ENCODE peak calls at places on chromosomes 4 and X, in five cellular contexts. One of them, this sample, is unnamed.

GRCh38 chrX:102659790-102660757 is 8.8 kb downstream of the GPRASP1 start:
- DNase-seq in fibroblast of lung: peak
- DNase-seq in CD8-positive, alpha-beta T cell: peak
- DNase-seq in SK-N-SH: peak
- DNase-seq in lower lobe of right lung: peak
- DNase-seq in this sample: peak

GRCh38 chrX:118644378-118644777 is 83.0 kb upstream of the IL13RA1 start:
- DNase-seq in lower lobe of right lung: no peak
- DNase-seq in fibroblast of lung: peak
- DNase-seq in CD8-positive, alpha-beta T cell: no peak
- DNase-seq in SK-N-SH: peak
- DNase-seq in this sample: peak

GRCh38 chr4:83170952-83171399 is 56.4 kb upstream of the PLAC8 start:
- DNase-seq in SK-N-SH: no peak
- DNase-seq in lower lobe of right lung: no peak
- DNase-seq in fibroblast of lung: no peak
- DNase-seq in CD8-positive, alpha-beta T cell: no peak
- DNase-seq in this sample: peak

GRCh38 chr4:3721186-3721585 is 45.0 kb upstream of the ADRA2C start:
- DNase-seq in SK-N-SH: no peak
- DNase-seq in lower lobe of right lung: no peak
- DNase-seq in fibroblast of lung: no peak
- DNase-seq in CD8-positive, alpha-beta T cell: peak
- DNase-seq in this sample: no peak

GRCh38 chr4:69754926-69755580 is 5.4 kb downstream of the SULT1B1 start:
- DNase-seq in CD8-positive, alpha-beta T cell: no peak
- DNase-seq in fibroblast of lung: no peak
- DNase-seq in SK-N-SH: no peak
- DNase-seq in lower lobe of right lung: no peak
- DNase-seq in this sample: no peak

GRCh38 chrX:53312946-53313745 is 31.8 kb upstream of the IQSEC2 start:
- DNase-seq in CD8-positive, alpha-beta T cell: peak
- DNase-seq in fibroblast of lung: peak
- DNase-seq in SK-N-SH: peak
- DNase-seq in lower lobe of right lung: no peak
- DNase-seq in this sample: peak

GRCh38 chr4:185708348-185708747 is 103.6 kb downstream of the SORBS2 start:
- DNase-seq in SK-N-SH: no peak
- DNase-seq in fibroblast of lung: peak
- DNase-seq in CD8-positive, alpha-beta T cell: no peak
- DNase-seq in lower lobe of right lung: no peak
- DNase-seq in this sample: peak

GRCh38 chr4:53196872-53197759 is 168.7 kb downstream of the SCFD2 start:
- DNase-seq in CD8-positive, alpha-beta T cell: no peak
- DNase-seq in SK-N-SH: peak
- DNase-seq in fibroblast of lung: peak
- DNase-seq in lower lobe of right lung: no peak
- DNase-seq in this sample: peak

GRCh38 chrX:24426340-24426913 is 38.7 kb upstream of the PDK3 start:
- DNase-seq in lower lobe of right lung: no peak
- DNase-seq in CD8-positive, alpha-beta T cell: no peak
- DNase-seq in SK-N-SH: peak
- DNase-seq in fibroblast of lung: peak
- DNase-seq in this sample: peak

GRCh38 chr4:24209891-24210290 is 320.0 kb upstream of the PPARGC1A start:
- DNase-seq in fibroblast of lung: no peak
- DNase-seq in CD8-positive, alpha-beta T cell: no peak
- DNase-seq in lower lobe of right lung: no peak
- DNase-seq in SK-N-SH: no peak
- DNase-seq in this sample: no peak

GRCh38 chr4:155543126-155543765 is 123.4 kb upstream of the GUCY1A1 start:
- DNase-seq in lower lobe of right lung: no peak
- DNase-seq in CD8-positive, alpha-beta T cell: no peak
- DNase-seq in fibroblast of lung: peak
- DNase-seq in SK-N-SH: no peak
- DNase-seq in this sample: peak

GRCh38 chr4:78174931-78175330 is 117.8 kb downstream of the FRAS1 start:
- DNase-seq in fibroblast of lung: no peak
- DNase-seq in SK-N-SH: no peak
- DNase-seq in CD8-positive, alpha-beta T cell: no peak
- DNase-seq in lower lobe of right lung: no peak
- DNase-seq in this sample: no peak

GRCh38 chr4:76813070-76813469 is 84.9 kb downstream of the SOWAHB start:
- DNase-seq in fibroblast of lung: no peak
- DNase-seq in CD8-positive, alpha-beta T cell: no peak
- DNase-seq in SK-N-SH: no peak
- DNase-seq in lower lobe of right lung: no peak
- DNase-seq in this sample: no peak

GRCh38 chr4:171851295-171851694 is 38.1 kb downstream of the GALNTL6 start:
- DNase-seq in fibroblast of lung: no peak
- DNase-seq in SK-N-SH: no peak
- DNase-seq in lower lobe of right lung: no peak
- DNase-seq in CD8-positive, alpha-beta T cell: no peak
- DNase-seq in this sample: no peak

GRCh38 chr4:151315212-151315886 is 10.1 kb downstream of the SH3D19 start:
- DNase-seq in fibroblast of lung: no peak
- DNase-seq in lower lobe of right lung: no peak
- DNase-seq in SK-N-SH: no peak
- DNase-seq in CD8-positive, alpha-beta T cell: no peak
- DNase-seq in this sample: peak

GRCh38 chr4:8847331-8847730 is 24.3 kb downstream of the HMX1 start:
- DNase-seq in CD8-positive, alpha-beta T cell: no peak
- DNase-seq in lower lobe of right lung: peak
- DNase-seq in SK-N-SH: peak
- DNase-seq in fibroblast of lung: no peak
- DNase-seq in this sample: no peak

GRCh38 chr4:178351185-178351584 is 908.9 kb upstream of the AGA start:
- DNase-seq in CD8-positive, alpha-beta T cell: no peak
- DNase-seq in SK-N-SH: no peak
- DNase-seq in fibroblast of lung: no peak
- DNase-seq in lower lobe of right lung: no peak
- DNase-seq in this sample: no peak

GRCh38 chrX:33741807-33742206 is 390.3 kb downstream of the FAM47A start:
- DNase-seq in CD8-positive, alpha-beta T cell: no peak
- DNase-seq in fibroblast of lung: no peak
- DNase-seq in lower lobe of right lung: no peak
- DNase-seq in SK-N-SH: no peak
- DNase-seq in this sample: no peak

GRCh38 chr4:35252866-35253265 is 991.4 kb downstream of the ARAP2 start:
- DNase-seq in lower lobe of right lung: no peak
- DNase-seq in SK-N-SH: no peak
- DNase-seq in fibroblast of lung: no peak
- DNase-seq in CD8-positive, alpha-beta T cell: no peak
- DNase-seq in this sample: no peak

GRCh38 chr4:66636321-66636720 is 909.0 kb downstream of the CENPC start:
- DNase-seq in SK-N-SH: no peak
- DNase-seq in lower lobe of right lung: no peak
- DNase-seq in CD8-positive, alpha-beta T cell: no peak
- DNase-seq in fibroblast of lung: no peak
- DNase-seq in this sample: no peak

GRCh38 chr4:174248407-174248806 is 35.1 kb downstream of the FBXO8 start:
- DNase-seq in fibroblast of lung: no peak
- DNase-seq in CD8-positive, alpha-beta T cell: no peak
- DNase-seq in SK-N-SH: no peak
- DNase-seq in lower lobe of right lung: no peak
- DNase-seq in this sample: no peak

GRCh38 chr4:77493829-77494551 is 111.6 kb upstream of the CXCL13 start:
- DNase-seq in CD8-positive, alpha-beta T cell: no peak
- DNase-seq in fibroblast of lung: no peak
- DNase-seq in lower lobe of right lung: no peak
- DNase-seq in SK-N-SH: no peak
- DNase-seq in this sample: no peak

GRCh38 chrX:138710866-138711331 is 618 bp downstream of the FGF13 start:
- DNase-seq in SK-N-SH: no peak
- DNase-seq in fibroblast of lung: no peak
- DNase-seq in lower lobe of right lung: peak
- DNase-seq in CD8-positive, alpha-beta T cell: no peak
- DNase-seq in this sample: no peak

GRCh38 chrX:150697641-150698040 is 4.4 kb downstream of the MTMR1 start:
- DNase-seq in CD8-positive, alpha-beta T cell: no peak
- DNase-seq in fibroblast of lung: no peak
- DNase-seq in SK-N-SH: no peak
- DNase-seq in lower lobe of right lung: no peak
- DNase-seq in this sample: no peak

GRCh38 chr4:13627185-13627605 is 330 bp downstream of the BOD1L1 start:
- DNase-seq in SK-N-SH: no peak
- DNase-seq in fibroblast of lung: peak
- DNase-seq in CD8-positive, alpha-beta T cell: peak
- DNase-seq in lower lobe of right lung: peak
- DNase-seq in this sample: no peak

DNA sequence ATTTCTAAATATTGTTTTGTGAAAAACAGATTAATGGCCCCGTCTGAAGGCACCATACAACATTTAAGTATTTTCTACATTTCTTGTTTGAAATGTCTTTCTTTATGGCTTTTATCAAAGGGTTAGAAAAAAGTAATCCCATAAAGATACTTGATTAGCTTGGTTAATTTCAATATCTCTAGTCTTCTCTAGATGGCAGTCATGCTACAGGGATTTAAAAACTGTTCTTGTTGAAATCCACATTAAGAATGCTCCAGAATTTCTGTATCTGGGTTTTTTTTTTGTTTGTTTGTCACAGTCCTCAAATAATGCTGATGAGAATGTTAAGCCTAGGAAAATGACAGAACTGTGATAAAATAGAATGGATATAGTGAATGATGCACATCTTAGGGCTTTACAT is 109.0 kb upstream of the AADAT start:
- DNase-seq in CD8-positive, alpha-beta T cell: no peak
- DNase-seq in fibroblast of lung: no peak
- DNase-seq in SK-N-SH: no peak
- DNase-seq in lower lobe of right lung: no peak
- DNase-seq in this sample: no peak
- TF ChIP-seq CTCF in CD8-positive, alpha-beta T cell: no peak
- TF ChIP-seq CTCF in fibroblast of lung: no peak
- TF ChIP-seq CTCF in SK-N-SH: peak
- TF ChIP-seq CTCF in lower lobe of right lung: no peak
- TF ChIP-seq CTCF in this sample: no peak

DNA sequence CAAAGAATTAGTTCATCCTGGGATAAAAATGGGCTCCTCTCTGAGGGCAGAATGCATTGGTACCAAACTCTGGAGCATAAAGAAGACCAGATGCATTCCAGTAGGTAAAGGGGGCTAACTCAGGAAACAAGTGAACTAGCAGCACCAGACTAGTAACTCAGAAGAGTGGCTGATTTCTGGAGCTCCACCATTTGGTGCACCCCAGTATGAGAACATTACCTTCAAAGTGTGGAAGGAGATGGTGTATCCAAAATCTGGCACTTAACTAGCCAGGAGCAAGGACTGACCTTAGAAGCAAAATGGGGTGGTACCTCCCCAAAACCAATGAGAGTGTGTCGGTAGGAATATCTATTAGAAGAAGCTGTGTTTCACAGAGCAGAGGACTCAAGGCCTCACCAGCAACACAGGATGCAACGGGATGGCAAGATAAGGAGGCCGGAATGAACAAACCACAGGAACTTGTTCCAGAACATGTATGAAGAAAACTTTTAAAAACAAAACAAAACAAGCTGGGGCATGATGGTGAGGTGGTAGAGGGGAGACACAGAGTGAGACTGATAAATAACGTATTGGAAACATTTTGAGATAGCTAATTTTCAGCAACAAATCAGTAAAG is 142.3 kb downstream of the INPP4B start:
- DNase-seq in fibroblast of lung: no peak
- DNase-seq in SK-N-SH: no peak
- DNase-seq in lower lobe of right lung: no peak
- DNase-seq in CD8-positive, alpha-beta T cell: no peak
- DNase-seq in this sample: no peak
- H3K4me3 ChIP-seq in fibroblast of lung: no peak
- H3K4me3 ChIP-seq in SK-N-SH: no peak
- H3K4me3 ChIP-seq in lower lobe of right lung: no peak
- H3K4me3 ChIP-seq in CD8-positive, alpha-beta T cell: no peak
- H3K4me3 ChIP-seq in this sample: no peak

DNA sequence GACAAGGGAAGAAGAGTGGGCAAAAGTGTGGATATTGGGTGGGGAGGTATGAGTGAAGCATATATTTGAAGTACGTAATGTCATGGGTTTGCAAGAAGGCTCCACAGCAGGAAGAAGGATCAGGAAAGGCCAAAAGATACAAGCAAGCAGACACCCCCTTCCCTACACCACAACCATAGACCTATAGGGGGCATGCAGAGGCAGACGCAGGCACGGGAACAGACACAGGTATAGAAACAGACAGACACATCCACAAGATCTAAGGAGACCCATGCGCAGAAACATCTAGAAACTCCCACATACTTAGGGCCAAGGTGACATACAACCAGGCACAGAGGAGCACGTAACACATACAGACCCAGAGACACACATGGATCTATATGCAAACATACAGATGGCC is 14.3 kb downstream of the FGD1 start:
- DNase-seq in lower lobe of right lung: no peak
- DNase-seq in CD8-positive, alpha-beta T cell: no peak
- DNase-seq in fibroblast of lung: no peak
- DNase-seq in SK-N-SH: peak
- DNase-seq in this sample: no peak
- TF ChIP-seq CTCF in lower lobe of right lung: no peak
- TF ChIP-seq CTCF in CD8-positive, alpha-beta T cell: no peak
- TF ChIP-seq CTCF in fibroblast of lung: peak
- TF ChIP-seq CTCF in SK-N-SH: no peak
- TF ChIP-seq CTCF in this sample: peak

GRCh38 chr4:7157140-7157488 is 35.2 kb upstream of the SORCS2 start:
- DNase-seq in CD8-positive, alpha-beta T cell: no peak
- DNase-seq in fibroblast of lung: no peak
- DNase-seq in SK-N-SH: peak
- DNase-seq in lower lobe of right lung: no peak
- DNase-seq in this sample: no peak
- H3K4me3 ChIP-seq in CD8-positive, alpha-beta T cell: no peak
- H3K4me3 ChIP-seq in fibroblast of lung: no peak
- H3K4me3 ChIP-seq in SK-N-SH: no peak
- H3K4me3 ChIP-seq in lower lobe of right lung: no peak
- H3K4me3 ChIP-seq in this sample: no peak